ENCODE peak calls at places on chromosome 1, in eight cellular contexts. K is vagina, Y is uterus, W is epithelial cell of prostate, O is AG04450, X is right cardiac atrium, L is psoas muscle, S is body of pancreas. T is an unnamed sample.
A peak's percentile ranks its signal among the peaks of the same experiment; 100 is the strongest.

GRCh38 chr1:230145953-230146476 is 79.0 kb downstream of the GALNT2 start:
- DNase-seq in K (no peak), Y (no peak), W (no peak), O (no peak), X (no peak), L (no peak), S (no peak), T (no peak)

GRCh38 chr1:10888791-10889627 is 92.6 kb upstream of the CASZ1 start:
- DNase-seq in K (no peak), Y (no peak), W (no peak), O (no peak), X (no peak), L (peak; percentile 39), S (no peak), T (no peak)

GRCh38 chr1:7478797-7479499 is 292.1 kb upstream of the VAMP3 start:
- DNase-seq in K (no peak), Y (peak; percentile 53), W (peak; percentile 22), O (peak; percentile 99), X (peak; percentile 90), L (no peak), S (peak; percentile 52), T (no peak)

GRCh38 chr1:235601087-235601486 is 48.5 kb downstream of the GNG4 start:
- DNase-seq in K (no peak), Y (no peak), W (no peak), O (no peak), X (no peak), L (no peak), S (peak; percentile 22), T (no peak)

GRCh38 chr1:53639996-53640695 is 98.8 kb downstream of the GLIS1 start:
- DNase-seq in K (no peak), Y (peak; percentile 5), W (no peak), O (no peak), X (no peak), L (no peak), S (no peak), T (no peak)

GRCh38 chr1:22689505-22689904 is 21.1 kb upstream of the EPHB2 start:
- DNase-seq in K (no peak), Y (no peak), W (peak; percentile 20), O (peak; percentile 45), X (no peak), L (no peak), S (no peak), T (no peak)

GRCh38 chr1:20153000-20153418 is 13.9 kb downstream of the PLA2G2F start:
- DNase-seq in K (no peak), Y (no peak), W (no peak), O (no peak), X (peak; percentile 80), L (peak; percentile 76), S (no peak), T (peak; percentile 32)

GRCh38 chr1:109642610-109643009 is 13.3 kb upstream of the GSTM4 start:
- DNase-seq in K (peak; percentile 13), Y (no peak), W (no peak), O (no peak), X (no peak), L (no peak), S (no peak), T (no peak)

GRCh38 chr1:204152310-204153044 is 633 bp upstream of the ETNK2 start:
- DNase-seq in K (no peak), Y (peak; percentile 39), W (no peak), O (no peak), X (no peak), L (no peak), S (no peak), T (no peak)

GRCh38 chr1:61091455-61091854 is 9.1 kb downstream of the NFIA start:
- DNase-seq in K (no peak), Y (no peak), W (no peak), O (no peak), X (no peak), L (no peak), S (no peak), T (no peak)

GRCh38 chr1:99669376-99669775 is 23.5 kb downstream of the PALMD start:
- DNase-seq in K (no peak), Y (no peak), W (no peak), O (no peak), X (no peak), L (no peak), S (no peak), T (no peak)

GRCh38 chr1:31901838-31902508 is 36.2 kb downstream of the PTP4A2 start:
- DNase-seq in K (no peak), Y (no peak), W (no peak), O (no peak), X (no peak), L (no peak), S (no peak), T (no peak)

GRCh38 chr1:13812456-13813397 is 112.7 kb downstream of the PRDM2 start:
- DNase-seq in K (no peak), Y (no peak), W (peak; percentile 33), O (no peak), X (no peak), L (no peak), S (peak; percentile 28), T (no peak)

GRCh38 chr1:24109166-24109483 is 2.8 kb downstream of the MYOM3 start:
- DNase-seq in K (no peak), Y (no peak), W (no peak), O (no peak), X (no peak), L (no peak), S (no peak), T (no peak)

GRCh38 chr1:51622455-51622913 is 5.6 kb downstream of the OSBPL9 start:
- DNase-seq in K (peak; percentile 94), Y (peak; percentile 58), W (peak; percentile 86), O (no peak), X (no peak), L (peak; percentile 87), S (peak; percentile 21), T (peak; percentile 95)

GRCh38 chr1:161218301-161219077 is 3.4 kb downstream of the FCER1G start:
- DNase-seq in K (no peak), Y (no peak), W (no peak), O (no peak), X (peak; percentile 50), L (no peak), S (no peak), T (no peak)

GRCh38 chr1:114828251-114828650 is 26.4 kb upstream of the SYCP1 start:
- DNase-seq in K (no peak), Y (no peak), W (peak; percentile 44), O (no peak), X (no peak), L (no peak), S (no peak), T (no peak)

GRCh38 chr1:242427519-242427918 is 97.0 kb downstream of the PLD5 start:
- DNase-seq in K (no peak), Y (no peak), W (no peak), O (no peak), X (no peak), L (no peak), S (no peak), T (no peak)

GRCh38 chr1:113519561-113519960 is 129.2 kb downstream of the MAGI3 start:
- DNase-seq in K (no peak), Y (no peak), W (no peak), O (no peak), X (no peak), L (no peak), S (no peak), T (no peak)

GRCh38 chr1:232543194-232543593 is 86.7 kb downstream of the SIPA1L2 start:
- DNase-seq in K (no peak), Y (no peak), W (no peak), O (no peak), X (no peak), L (no peak), S (no peak), T (no peak)

GRCh38 chr1:87805661-87806376 is 477.1 kb downstream of the LMO4 start:
- DNase-seq in K (no peak), Y (no peak), W (peak; percentile 18), O (peak; percentile 50), X (no peak), L (no peak), S (no peak), T (no peak)

GRCh38 chr1:29884740-29885139 is 648.4 kb downstream of the PTPRU start:
- DNase-seq in K (no peak), Y (no peak), W (no peak), O (no peak), X (no peak), L (no peak), S (no peak), T (no peak)
- H3K27ac ChIP-seq in K (no peak overlapping the region), Y (no peak overlapping the region), W (no peak overlapping the region), O (no peak overlapping the region), X (no peak overlapping the region), L (no peak overlapping the region), S (no peak overlapping the region), T (no peak overlapping the region)

GRCh38 chr1:173043253-173043652 is 7.5 kb downstream of the TNFSF18 start:
- DNase-seq in K (no peak), Y (no peak), W (no peak), O (no peak), X (no peak), L (no peak), S (no peak), T (no peak)
- H3K27ac ChIP-seq in K (no peak overlapping the region), Y (no peak overlapping the region), W (peak overlapping the region; percentile 29), O (no peak overlapping the region), X (no peak overlapping the region), L (no peak overlapping the region), S (no peak overlapping the region), T (no peak overlapping the region)

DNA sequence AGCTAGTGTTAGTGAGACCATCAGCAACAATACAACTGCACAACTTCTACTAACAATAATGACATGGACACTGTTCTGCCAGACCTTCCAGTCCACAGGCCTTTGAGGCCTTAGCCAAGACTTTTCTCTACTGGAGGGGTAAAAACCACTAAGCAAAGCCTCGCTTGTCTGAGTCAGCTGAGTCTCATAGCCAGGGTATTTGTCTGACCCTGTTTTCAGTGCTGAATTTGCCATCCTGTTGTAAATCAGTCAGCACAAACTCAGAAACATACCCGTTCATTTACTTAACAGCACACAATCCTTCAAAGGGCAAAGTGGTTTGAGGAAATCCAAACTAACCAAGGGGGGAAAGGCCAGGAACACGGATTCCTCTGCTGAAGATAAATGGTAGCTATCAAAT is 537.8 kb downstream of the SMYD3 start:
- DNase-seq in K (no peak), Y (no peak), W (peak; percentile 37), O (peak; percentile 79), X (no peak), L (no peak), S (no peak), T (no peak)
- H3K27ac ChIP-seq in K (no peak overlapping the region), Y (peak overlapping the region; percentile 11), W (peak overlapping the region; percentile 19), O (peak overlapping the region; percentile 70), X (no peak overlapping the region), L (no peak overlapping the region), S (no peak overlapping the region), T (no peak overlapping the region)

DNA sequence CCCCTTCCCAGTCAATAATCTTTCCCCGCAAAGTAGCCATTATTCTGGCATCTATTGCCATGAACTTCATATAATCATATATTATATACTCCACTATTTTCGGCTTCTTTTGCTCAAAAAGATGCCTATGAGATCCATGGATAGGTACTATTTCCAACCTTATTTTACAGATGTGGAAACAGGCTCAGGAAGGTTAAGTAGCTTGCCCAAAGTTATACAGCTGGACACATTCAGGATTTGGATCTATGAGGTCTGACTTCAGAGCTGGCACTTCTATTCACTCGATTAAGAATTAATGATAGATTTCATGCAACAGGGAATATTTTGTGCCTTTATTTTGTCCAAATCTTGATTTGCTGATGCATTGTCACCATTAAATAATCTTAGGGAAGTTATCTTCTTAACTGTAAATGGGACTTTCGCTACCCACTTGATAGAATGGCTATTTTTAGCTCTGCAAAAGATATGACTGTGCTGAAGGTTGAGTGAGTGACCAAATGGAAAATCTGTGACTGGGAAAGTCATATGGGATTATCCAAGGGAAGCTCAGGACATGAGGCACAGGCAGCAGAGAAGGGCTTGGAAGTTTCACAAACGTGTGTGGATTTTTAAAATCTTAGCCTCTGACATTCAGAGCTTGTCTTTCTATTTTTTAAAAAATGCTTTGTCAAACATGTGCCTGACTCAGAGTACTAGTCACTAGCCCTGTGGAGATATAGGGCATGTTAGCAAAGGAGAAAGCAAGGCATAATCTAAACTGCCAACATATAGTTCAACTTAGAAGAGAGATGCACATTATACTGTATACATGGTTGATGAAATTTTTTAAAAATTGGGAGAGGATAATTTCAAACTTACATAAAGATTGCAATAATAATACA is 36.5 kb downstream of the GIPC2 start:
- DNase-seq in K (no peak), Y (no peak), W (no peak), O (no peak), X (no peak), L (no peak), S (no peak), T (no peak)
- H3K27ac ChIP-seq in K (no peak overlapping the region), Y (no peak overlapping the region), W (no peak overlapping the region), O (no peak overlapping the region), X (peak overlapping the region; percentile 64), L (peak overlapping the region; percentile 64), S (no peak overlapping the region), T (peak overlapping the region; percentile 41)